ENCODE peak calls at places on chromosomes 5 and 9, in ten cellular contexts. N is heart right ventricle, Y is mesothelial cell of epicardium, F is endodermal cell, G is fibroblast of mammary gland, Q is dorsolateral prefrontal cortex, U is tibial nerve, R is IMR-90, O is natural killer cell, J is BJ. I is an unnamed sample.

GRCh38 chr9:120729796-120730195 is 15.5 kb upstream of the MEGF9 start:
- DNase-seq in Q (no peak), J (no peak), U (no peak), F (peak), O (no peak), G (no peak), Y (no peak), R (no peak), N (no peak), I (no peak)

GRCh38 chr9:69307446-69308216 is 17.4 kb upstream of the ENTREP1 start:
- DNase-seq in O (no peak), F (peak), G (no peak), N (no peak), U (no peak), J (peak), Y (no peak), R (peak), Q (no peak), I (no peak)

GRCh38 chr5:1553642-1554409 is 30.1 kb upstream of the LPCAT1 start:
- DNase-seq in Q (no peak), N (no peak), O (no peak), Y (no peak), R (no peak), F (no peak), U (no peak), G (no peak), J (no peak), I (peak)

GRCh38 chr9:134059661-134060395 is 8.0 kb downstream of the BRD3 start:
- DNase-seq in U (peak), N (no peak), Q (no peak), G (no peak), Y (no peak), R (no peak), J (no peak), O (no peak), F (peak), I (no peak)

GRCh38 chr5:61120534-61120933 is 41.7 kb downstream of the SMIM15 start:
- DNase-seq in N (no peak), U (no peak), G (peak), F (no peak), Y (no peak), R (peak), Q (no peak), O (no peak), J (no peak), I (no peak)

GRCh38 chr5:157303667-157304327 is 37.9 kb downstream of the CYFIP2 start:
- DNase-seq in Y (no peak), J (no peak), G (no peak), U (no peak), N (peak), R (no peak), F (peak), Q (no peak), O (no peak), I (no peak)

GRCh38 chr5:124057815-124058231 is 545.8 kb downstream of the CSNK1G3 start:
- DNase-seq in N (no peak), R (no peak), O (no peak), Y (no peak), Q (no peak), U (no peak), F (no peak), G (no peak), J (no peak), I (no peak)

GRCh38 chr9:133342083-133342406 is 5.9 kb downstream of the MED22 start:
- DNase-seq in O (no peak), Y (no peak), J (no peak), U (no peak), R (no peak), Q (no peak), G (no peak), N (no peak), F (peak), I (no peak)

GRCh38 chr5:58143757-58144156 is 316.1 kb downstream of the PLK2 start:
- DNase-seq in F (no peak), R (no peak), Y (no peak), G (no peak), U (no peak), J (no peak), O (no peak), N (no peak), Q (no peak), I (no peak)

GRCh38 chr9:128180447-128180846 is 10.9 kb downstream of the CIZ1 start:
- DNase-seq in R (no peak), U (no peak), G (no peak), Q (no peak), N (no peak), Y (no peak), J (no peak), O (no peak), F (no peak), I (no peak)

GRCh38 chr9:551986-552930 is 289.2 kb upstream of the DMRT1 start:
- DNase-seq in Q (no peak), R (no peak), J (no peak), N (no peak), F (no peak), G (peak), O (no peak), Y (no peak), U (no peak), I (no peak)

GRCh38 chr9:38414040-38414723 is 10.1 kb downstream of the IGFBPL1 start:
- DNase-seq in Y (no peak), G (no peak), Q (no peak), F (no peak), J (no peak), U (no peak), O (no peak), N (no peak), R (no peak), I (no peak)

GRCh38 chr5:114412509-114413171 is 50.8 kb downstream of the KCNN2 start:
- DNase-seq in J (peak), G (peak), Q (no peak), O (no peak), F (no peak), N (no peak), U (no peak), Y (no peak), R (peak), I (no peak)

GRCh38 chr9:131543141-131543540 is 2.2 kb upstream of the PRRT1B start:
- DNase-seq in R (no peak), F (no peak), J (no peak), Q (no peak), N (no peak), Y (no peak), G (no peak), O (no peak), U (no peak), I (no peak)

GRCh38 chr5:123487298-123487697 is 24.7 kb upstream of the CSNK1G3 start:
- DNase-seq in N (no peak), Y (no peak), O (no peak), J (no peak), R (peak), Q (no peak), G (peak), F (no peak), U (no peak), I (no peak)

GRCh38 chr5:167355370-167355769 is 936.1 kb upstream of the WWC1 start:
- DNase-seq in R (no peak), Q (no peak), N (no peak), O (no peak), G (no peak), F (peak), J (no peak), U (no peak), Y (no peak), I (no peak)

GRCh38 chr9:14989811-14990210 is 79.6 kb upstream of the FREM1 start:
- DNase-seq in N (no peak), Q (no peak), O (no peak), R (no peak), F (no peak), J (no peak), U (no peak), Y (no peak), G (peak), I (no peak)

GRCh38 chr9:15154677-15155076 is 152.3 kb downstream of the TTC39B start:
- DNase-seq in G (no peak), J (no peak), U (no peak), F (no peak), R (no peak), O (no peak), Q (no peak), N (no peak), Y (no peak), I (no peak)

GRCh38 chr9:21558627-21559401 is 76.7 kb upstream of the IFNE start:
- DNase-seq in O (no peak), N (peak), U (no peak), Y (no peak), Q (no peak), G (no peak), R (peak), F (peak), J (no peak), I (no peak)

GRCh38 chr5:93192107-93192506 is 388.9 kb downstream of the NR2F1-AS1 start:
- DNase-seq in Y (no peak), J (peak), Q (no peak), O (no peak), U (no peak), N (no peak), R (peak), G (peak), F (no peak), I (no peak)

GRCh38 chr9:89744730-89745129 is 139.9 kb downstream of the GADD45G start:
- DNase-seq in J (no peak), N (no peak), R (no peak), Y (no peak), U (no peak), Q (no peak), F (no peak), G (no peak), O (no peak), I (no peak)

GRCh38 chr9:98569070-98569469 is 139.7 kb downstream of the GABBR2 start:
- DNase-seq in N (no peak), G (no peak), U (no peak), O (no peak), Y (no peak), R (no peak), J (no peak), Q (no peak), F (no peak), I (peak)

GRCh38 chr5:1325870-1326546 is 18.9 kb downstream of the CLPTM1L start:
- DNase-seq in Y (no peak), O (no peak), R (no peak), U (no peak), Q (peak), F (peak), G (no peak), J (peak), N (no peak), I (peak)

GRCh38 chr5:1930880-1931589 is 48.3 kb upstream of the IRX4 start:
- DNase-seq in N (peak), R (no peak), O (no peak), G (no peak), U (no peak), F (peak), Q (no peak), Y (no peak), J (no peak), I (no peak)

GRCh38 chr9:72362118-72362531 is 2.9 kb downstream of the ZFAND5 start:
- DNase-seq in N (no peak), J (no peak), Q (no peak), Y (no peak), R (peak), F (no peak), U (no peak), O (no peak), G (peak), I (no peak)

GRCh38 chr5:173848986-173849596 is 39.1 kb upstream of the CPEB4 start:
- DNase-seq in U (no peak), G (peak), F (no peak), R (peak), J (no peak), Y (no peak), O (no peak), N (no peak), Q (no peak), I (no peak)

GRCh38 chr9:137012694-137013570 is 15.1 kb downstream of the ABCA2 start:
- DNase-seq in Q (no peak), R (no peak), G (no peak), O (no peak), F (peak), N (no peak), U (no peak), J (no peak), Y (no peak), I (no peak)

GRCh38 chr5:98474802-98475201 is 298.7 kb upstream of the RGMB start:
- DNase-seq in Y (no peak), F (no peak), N (no peak), G (peak), Q (no peak), R (no peak), U (no peak), J (no peak), O (no peak), I (no peak)

GRCh38 chr5:68015381-68015780 is 200.2 kb upstream of the PIK3R1 start:
- DNase-seq in F (no peak), R (no peak), Y (no peak), J (no peak), N (no peak), O (no peak), G (no peak), U (no peak), Q (no peak), I (no peak)

GRCh38 chr9:34332370-34332964 is 3.1 kb downstream of the NUDT2 start:
- DNase-seq in U (peak), Q (no peak), O (no peak), Y (no peak), G (peak), R (peak), J (no peak), N (no peak), F (no peak), I (no peak)

GRCh38 chr9:129874261-129875101 is 39.2 kb downstream of the USP20 start:
- DNase-seq in G (no peak), Y (no peak), J (no peak), N (no peak), R (no peak), Q (no peak), U (no peak), O (no peak), F (no peak), I (no peak)

GRCh38 chr9:86946712-86947145 is 577 bp downstream of the GAS1 start:
- DNase-seq in U (peak), G (peak), Y (no peak), O (no peak), R (no peak), Q (no peak), N (no peak), F (peak), J (no peak), I (peak)

GRCh38 chr5:137737349-137738256 is 1.7 kb upstream of the KLHL3 start:
- DNase-seq in Y (no peak), R (peak), G (peak), Q (no peak), J (no peak), N (peak), F (peak), O (no peak), U (peak), I (no peak)

GRCh38 chr9:125246261-125246667 is 5.1 kb upstream of the HSPA5 start:
- DNase-seq in Q (no peak), U (no peak), G (no peak), N (no peak), R (no peak), J (no peak), O (no peak), F (no peak), Y (no peak), I (no peak)

DNA sequence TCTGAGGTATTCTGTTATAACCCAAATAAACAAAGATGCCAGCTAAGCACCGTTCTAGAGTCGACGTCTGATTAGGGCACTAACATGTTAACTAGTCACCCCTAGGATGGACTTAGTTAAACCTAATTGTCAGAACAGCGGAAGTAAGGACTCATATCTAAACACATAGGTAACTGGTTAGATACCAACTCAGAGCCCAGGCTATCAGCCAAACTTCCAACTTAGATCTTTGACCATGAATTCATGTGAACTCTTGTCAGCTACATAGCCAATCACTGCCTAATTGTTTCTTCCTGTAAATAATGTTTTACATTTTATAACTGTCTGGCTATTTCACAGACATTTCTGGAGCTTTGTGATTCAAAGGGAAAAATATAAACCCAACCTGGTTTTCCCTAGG is 84.3 kb upstream of the DHFR start:
- DNase-seq in F (no peak), G (no peak), Y (no peak), N (no peak), J (no peak), O (no peak), U (no peak), Q (no peak), R (no peak), I (no peak)
- TF ChIP-seq CTCF in F (no peak), G (no peak), Y (no peak), N (no peak), J (no peak), O (no peak), U (no peak), Q (no peak), R (no peak), I (no peak)

GRCh38 chr9:109779711-109780452 is at the start of gene PALM2AKAP2:
- DNase-seq in O (no peak), Y (peak), R (peak), J (no peak), F (peak), G (peak), Q (peak), U (no peak), N (peak), I (peak)
- TF ChIP-seq CTCF in O (no peak), Y (no peak), R (peak), J (peak), F (peak), G (no peak), Q (no peak), U (peak), N (no peak), I (peak)

DNA sequence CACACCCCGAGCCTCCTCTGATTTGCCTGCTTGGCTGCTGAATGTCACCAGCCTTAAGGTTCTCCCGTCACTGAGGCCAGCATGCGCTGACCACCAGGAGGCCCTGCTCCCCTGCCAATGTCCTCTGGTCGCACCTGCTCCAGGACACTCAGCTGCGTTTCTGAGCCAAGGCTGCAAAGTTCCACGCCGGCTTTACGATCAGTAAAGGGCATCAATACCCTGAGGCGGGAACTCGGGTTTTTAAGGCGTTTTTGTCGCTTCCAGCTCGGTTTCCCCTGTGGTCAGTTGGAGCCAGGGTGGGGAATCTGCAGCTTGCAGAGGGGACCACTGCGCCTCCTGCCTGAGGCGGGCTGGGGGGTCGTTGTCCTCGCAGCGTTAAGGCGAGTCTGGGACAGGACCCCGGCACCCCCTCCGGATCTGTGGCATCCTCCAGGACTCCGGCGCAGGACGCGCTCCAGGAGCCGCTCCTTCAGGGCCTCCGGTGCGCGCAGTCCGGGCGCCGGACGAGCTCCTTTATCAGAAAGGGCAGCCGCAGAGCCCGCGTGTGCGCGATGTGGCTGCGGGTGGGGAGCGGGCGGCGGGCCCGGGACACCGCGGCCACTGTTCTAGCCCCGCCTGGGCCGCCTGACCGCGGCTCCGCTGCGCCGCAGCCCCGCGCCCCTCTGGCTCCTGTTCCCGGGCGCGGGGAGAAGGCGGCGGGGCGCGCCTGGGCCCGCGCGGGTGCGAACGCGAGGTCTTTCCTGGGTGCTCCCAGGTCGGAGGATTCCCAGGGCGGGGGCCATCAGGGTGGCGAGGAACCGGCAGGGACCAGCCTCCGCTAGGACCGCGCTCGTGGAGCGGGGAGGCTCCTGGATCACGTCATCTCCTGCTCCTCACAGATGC is 24.2 kb upstream of the FLT4 start:
- DNase-seq in G (no peak), F (peak), J (no peak), R (no peak), O (no peak), Y (no peak), U (no peak), N (no peak), Q (no peak), I (no peak)
- TF ChIP-seq CTCF in G (no peak), F (peak), J (no peak), R (no peak), O (no peak), Y (no peak), U (no peak), N (no peak), Q (no peak), I (no peak)

DNA sequence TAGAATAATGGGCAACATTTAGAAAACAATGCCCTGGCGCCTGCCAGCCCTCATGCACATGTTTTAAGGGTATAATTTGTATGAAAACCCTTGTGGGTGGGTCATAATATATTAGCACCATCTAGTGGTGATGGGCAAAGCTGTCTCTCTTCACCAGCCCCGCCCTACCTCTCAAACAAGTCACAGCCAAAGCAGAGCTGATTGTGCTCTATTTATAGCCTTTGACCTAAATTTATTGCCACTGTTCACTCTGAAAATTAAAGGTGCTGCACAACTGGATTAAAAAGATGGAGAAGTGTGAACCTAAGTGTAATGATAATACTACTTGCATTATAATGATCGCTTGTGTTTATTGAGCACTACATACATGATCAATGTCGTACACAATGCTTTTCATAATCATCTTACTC is 131.9 kb upstream of the ANKH start:
- DNase-seq in G (peak), Q (peak), R (peak), O (peak), U (peak), Y (no peak), F (peak), N (peak), J (peak), I (no peak)
- TF ChIP-seq CTCF in G (peak), Q (peak), R (peak), O (peak), U (peak), Y (peak), F (peak), N (peak), J (peak), I (peak)

I was measured in type B pancreatic cell.